ENCODE peak calls at places on chromosomes 12 and 14, in seven cellular contexts. F is tibial artery, R is breast epithelium, X is lower lobe of right lung, G is uterus, A is transverse colon, W is stomach. V is an unnamed sample.

GRCh38 chr12:110694330-110694891 is 5.5 kb upstream of the HVCN1 start:
- DNase-seq in F (peak; percentile 54), W (no peak), R (no peak), G (no peak), A (peak; percentile 39), X (peak; percentile 75), V (no peak)

GRCh38 chr12:103771466-103771865 is 69.6 kb downstream of the NT5DC3 start:
- DNase-seq in X (no peak), W (peak; percentile 48), G (peak; percentile 52), R (no peak), F (peak; percentile 40), A (peak; percentile 17), V (peak; percentile 24)

GRCh38 chr14:37078131-37078530 is 94.3 kb downstream of the SLC25A21 start:
- DNase-seq in G (no peak), A (no peak), R (no peak), F (no peak), W (no peak), X (no peak), V (no peak)

GRCh38 chr14:71452535-71452934 is 479.7 kb upstream of the RGS6 start:
- DNase-seq in A (no peak), G (no peak), X (no peak), F (no peak), W (no peak), R (no peak), V (no peak)

GRCh38 chr14:48857366-48857765 is 728.8 kb downstream of the RPS29 start:
- DNase-seq in R (no peak), F (no peak), X (no peak), G (no peak), W (no peak), A (no peak), V (no peak)

GRCh38 chr14:52882824-52883223 is 68.0 kb downstream of the FERMT2 start:
- DNase-seq in W (no peak), R (no peak), F (no peak), A (no peak), G (no peak), X (no peak), V (no peak)

GRCh38 chr12:51832708-51833107 is 15.8 kb downstream of the FIGNL2 start:
- DNase-seq in W (no peak), R (no peak), X (no peak), G (no peak), A (no peak), F (no peak), V (no peak)

GRCh38 chr12:48454675-48455074 is 17.7 kb upstream of the ANP32D start:
- DNase-seq in A (no peak), G (no peak), F (no peak), W (no peak), X (no peak), R (no peak), V (no peak)

GRCh38 chr12:13179159-13180074 is 17.1 kb upstream of the EMP1 start:
- DNase-seq in A (peak; percentile 71), R (no peak), G (peak; percentile 67), X (peak; percentile 66), W (peak; percentile 64), F (peak; percentile 54), V (peak; percentile 85)
- H3K4me1 ChIP-seq in A (peaks cover 10% of the 10 kb centered on the region), R (no peaks in the 10 kb centered on the region), G (peaks cover 9% of the 10 kb centered on the region), X (peaks cover 11% of the 10 kb centered on the region), W (peaks cover 14% of the 10 kb centered on the region), F (peaks cover 7% of the 10 kb centered on the region), V (peaks cover 5% of the 10 kb centered on the region)

DNA sequence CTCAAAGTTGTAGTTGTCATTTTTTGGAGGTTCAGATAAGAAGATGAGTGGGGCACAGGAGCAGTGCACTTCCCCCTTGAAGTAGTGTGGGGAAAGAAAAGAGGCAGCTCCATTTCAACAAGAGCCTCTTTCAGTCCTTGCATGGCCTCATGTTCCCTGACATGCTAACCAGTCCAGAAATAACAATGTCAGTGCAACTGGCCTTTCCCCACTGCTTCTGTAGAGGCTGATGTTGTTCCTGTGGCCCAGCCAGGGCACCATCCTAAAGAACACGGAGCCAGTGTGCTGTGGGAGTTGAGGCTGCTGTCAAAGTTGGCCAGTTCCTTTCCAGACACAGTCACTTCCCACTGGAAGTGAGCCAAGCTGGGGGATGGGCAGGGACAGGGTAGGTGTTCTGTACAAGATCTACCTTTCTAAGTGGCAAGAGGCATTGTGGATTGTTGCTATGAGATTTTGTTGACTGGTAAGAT is 77.7 kb upstream of the SLC38A2 start:
- DNase-seq in G (peak; percentile 70), F (peak; percentile 79), W (peak; percentile 89), X (peak; percentile 65), R (peak; percentile 55), A (peak; percentile 82), V (peak; percentile 96)
- H3K27ac ChIP-seq in G (peak overlapping the region; percentile 81), F (peak overlapping the region; percentile 70), W (peak overlapping the region; percentile 47), X (no peak overlapping the region), R (no peak overlapping the region), A (no peak overlapping the region), V (peak overlapping the region; percentile 22)

GRCh38 chr12:132529899-132530298 is 39.9 kb downstream of the FBRSL1 start:
- DNase-seq in F (no peak), A (no peak), W (no peak), G (no peak), R (no peak), X (no peak), V (no peak)

GRCh38 chr12:132528564-132529106 is 38.7 kb downstream of the FBRSL1 start:
- DNase-seq in X (no peak), A (no peak), F (no peak), R (no peak), W (no peak), G (no peak), V (no peak)

GRCh38 chr12:132530451-132530850 is 40.5 kb downstream of the FBRSL1 start:
- DNase-seq in F (no peak), A (no peak), X (no peak), W (no peak), R (no peak), G (no peak), V (no peak)

GRCh38 chr12:132527883-132528264 is 37.9 kb downstream of the FBRSL1 start:
- DNase-seq in W (no peak), R (no peak), A (no peak), G (no peak), F (no peak), X (no peak), V (no peak)

DNA sequence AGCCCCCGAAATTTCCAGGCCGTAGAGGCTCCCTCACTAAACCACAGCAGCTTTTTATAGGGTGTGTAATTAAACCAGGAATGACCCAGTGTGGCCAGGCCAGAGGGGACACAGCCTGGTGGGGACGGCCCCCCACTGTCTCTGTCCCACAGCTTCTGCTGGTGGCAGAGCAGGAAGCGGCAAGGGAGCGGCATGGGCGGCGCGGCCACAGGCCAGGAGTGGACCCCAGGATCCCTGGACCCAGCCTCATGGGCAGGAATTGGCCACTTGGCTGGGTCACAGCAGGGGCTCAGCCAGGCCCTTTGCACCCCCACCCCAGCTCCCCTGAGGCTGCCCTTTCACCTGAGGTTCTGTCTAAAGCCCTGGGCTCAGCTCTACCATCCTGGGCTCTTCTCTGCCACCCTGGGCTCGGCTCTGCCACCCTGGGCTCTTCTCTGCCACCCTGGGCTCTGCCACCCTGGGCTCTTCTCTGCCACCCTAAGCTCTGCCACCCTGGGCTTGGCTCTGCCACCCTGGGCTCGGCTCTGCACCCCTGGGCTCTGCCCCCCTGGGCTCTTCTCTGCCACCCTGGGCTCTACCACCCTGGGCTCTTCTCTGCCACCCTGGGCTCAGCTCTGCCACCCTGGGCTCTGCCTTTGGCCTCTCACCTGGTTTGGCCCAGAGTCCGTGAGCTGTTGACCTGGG is 39.3 kb downstream of the FBRSL1 start:
- DNase-seq in R (no peak), A (no peak), W (no peak), G (no peak), F (no peak), X (no peak), V (no peak)
- H3K27me3 ChIP-seq in R (no peaks in the 10 kb centered on the region), A (no peaks in the 10 kb centered on the region), W (no peaks in the 10 kb centered on the region), G (no peaks in the 10 kb centered on the region), F (no peaks in the 10 kb centered on the region), X (no peaks in the 10 kb centered on the region), V (no peaks in the 10 kb centered on the region)

GRCh38 chr12:108318472-108319275 is 20.4 kb downstream of the CMKLR1 start:
- DNase-seq in G (no peak), X (no peak), F (no peak), W (no peak), A (no peak), R (no peak), V (no peak)
- H3K4me1 ChIP-seq in G (no peaks in the 10 kb centered on the region), X (peaks cover 36% of the 10 kb centered on the region), F (peaks cover 25% of the 10 kb centered on the region), W (peaks cover 5% of the 10 kb centered on the region), A (peaks cover under 1% of the 10 kb centered on the region), R (no peaks in the 10 kb centered on the region), V (peaks cover 5% of the 10 kb centered on the region)

DNA sequence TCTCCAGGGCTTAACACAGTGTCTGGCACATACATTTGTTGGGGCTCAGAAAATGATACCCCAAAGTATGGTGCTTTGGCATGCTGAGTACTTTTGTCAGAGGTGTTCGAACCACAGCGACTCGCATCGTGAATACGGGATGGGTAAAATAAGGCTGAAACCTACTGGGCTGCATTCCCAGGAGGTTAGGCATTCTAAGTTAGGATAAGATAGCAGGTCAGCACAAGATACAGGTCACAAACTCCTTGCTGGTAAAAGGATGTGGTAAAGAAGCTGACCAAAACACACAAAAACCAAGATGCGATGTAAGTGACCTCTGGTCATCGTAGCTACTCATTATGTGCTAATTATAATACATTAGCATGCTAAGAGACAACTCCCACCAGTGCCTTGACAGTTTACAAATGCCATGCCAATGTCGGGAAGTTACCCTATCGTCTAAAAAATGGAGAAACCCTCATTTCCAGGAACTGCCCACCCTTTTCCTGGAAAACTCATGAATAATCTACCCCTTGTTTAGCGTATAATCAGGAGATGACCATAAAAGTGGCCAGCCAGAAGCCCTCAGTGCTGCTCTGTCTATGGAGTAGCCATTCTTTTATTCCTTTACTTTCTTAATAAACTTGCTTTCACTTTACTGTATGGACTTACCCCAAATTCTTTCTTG is 3.3 kb upstream of the AEBP2 start:
- DNase-seq in A (no peak), R (no peak), X (no peak), F (no peak), G (no peak), W (no peak), V (no peak)
- H3K27ac ChIP-seq in A (no peak overlapping the region), R (no peak overlapping the region), X (no peak overlapping the region), F (no peak overlapping the region), G (no peak overlapping the region), W (no peak overlapping the region), V (no peak overlapping the region)

DNA sequence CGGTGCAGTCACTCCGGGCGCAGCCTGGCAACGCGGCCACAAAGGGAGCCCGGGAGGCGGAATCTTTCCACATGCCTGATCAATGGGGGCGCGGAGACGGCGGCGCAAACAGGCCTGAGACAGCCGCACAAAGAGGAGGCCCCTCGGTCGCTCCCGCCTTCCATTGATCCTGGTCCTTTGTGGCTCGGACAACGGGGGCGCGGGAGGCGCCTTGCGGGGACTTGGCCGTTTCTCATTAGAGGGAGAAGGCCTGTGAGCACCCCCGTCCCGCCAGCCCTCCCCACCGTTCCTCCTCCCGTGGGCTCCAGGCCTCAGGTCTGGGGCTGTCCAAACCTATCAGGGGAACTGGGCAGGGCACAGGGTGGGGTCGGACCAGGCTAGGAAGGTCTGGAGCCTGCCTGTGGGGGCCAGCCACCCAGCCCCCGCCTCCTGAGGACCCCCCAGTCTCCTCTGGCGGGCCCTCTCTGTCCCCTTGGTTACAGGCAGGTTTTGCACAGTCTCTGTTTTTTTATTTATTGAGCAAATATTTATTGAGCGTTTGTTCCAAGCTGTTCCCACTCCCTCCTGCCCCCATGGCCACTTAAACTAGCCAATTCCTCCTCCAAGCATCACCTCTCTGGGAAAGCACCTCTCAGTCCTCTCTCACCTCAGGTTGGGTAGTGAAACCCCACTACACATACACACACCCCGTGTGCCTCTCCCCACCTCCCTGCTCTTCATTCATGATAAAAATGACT is 29.0 kb upstream of the MSI1 start:
- DNase-seq in G (no peak), X (no peak), A (no peak), F (no peak), R (no peak), W (peak; percentile 35), V (no peak)
- H3K27me3 ChIP-seq in G (no peaks in the 10 kb centered on the region), X (peaks cover 33% of the 10 kb centered on the region), A (peaks cover 13% of the 10 kb centered on the region), F (peaks cover 75% of the 10 kb centered on the region), R (peaks cover 4% of the 10 kb centered on the region), W (peaks cover 49% of the 10 kb centered on the region), V (no peaks in the 10 kb centered on the region)

V was measured in small intestine.